ENCODE peak calls at places on chromosomes 7 and 10, in five cellular contexts. W, E, R, L and K are unnamed samples.

GRCh38 chr10:33396938-33397337 is 62.5 kb upstream of the NRP1 start:
- DNase-seq in W (no peak), E (no peak), R (no peak), L (no peak), K (no peak)

GRCh38 chr10:60382946-60383681 is 6.6 kb downstream of the ANK3 start:
- DNase-seq in W (no peak), E (no peak), R (no peak), L (no peak), K (peak; percentile 91)

GRCh38 chr7:129782257-129783096 is 170.3 kb downstream of the UBE2H start:
- DNase-seq in W (peak; percentile 47), E (no peak), R (no peak), L (no peak), K (no peak)

GRCh38 chr10:42928064-42928463 is 145.5 kb downstream of the BMS1 start:
- DNase-seq in W (no peak), E (no peak), R (no peak), L (no peak), K (no peak)

GRCh38 chr10:103350522-103351260 is at the start of gene PCGF6:
- DNase-seq in W (peak; percentile 92), E (peak; percentile 53), R (no peak), L (peak; percentile 61), K (peak; percentile 64)

GRCh38 chr10:117408436-117409384 is 33.5 kb upstream of the PDZD8 start:
- DNase-seq in W (no peak), E (no peak), R (no peak), L (no peak), K (no peak)

GRCh38 chr10:132381726-132382125 is 15.3 kb upstream of the PWWP2B start:
- DNase-seq in W (no peak), E (no peak), R (no peak), L (no peak), K (no peak)

GRCh38 chr10:132899054-132899750 is 43.2 kb downstream of the CFAP46 start:
- DNase-seq in W (no peak), E (no peak), R (no peak), L (no peak), K (no peak)

GRCh38 chr7:18866359-18867036 is 250.9 kb downstream of the TWIST1 start:
- DNase-seq in W (no peak), E (no peak), R (peak; percentile 99), L (no peak), K (peak; percentile 100)

GRCh38 chr7:54349259-54349658 is 192.9 kb upstream of the VSTM2A start:
- DNase-seq in W (no peak), E (no peak), R (peak; percentile 13), L (no peak), K (peak; percentile 87)

GRCh38 chr7:45938626-45939302 is 17.7 kb upstream of the IGFBP3 start:
- DNase-seq in W (peak; percentile 25), E (no peak), R (no peak), L (no peak), K (no peak)

GRCh38 chr7:137975223-137975622 is 26.7 kb downstream of the CREB3L2 start:
- DNase-seq in W (no peak), E (no peak), R (no peak), L (no peak), K (no peak)

GRCh38 chr10:46216836-46217748 is 69.7 kb upstream of the ANTXRL start:
- DNase-seq in W (no peak), E (no peak), R (no peak), L (no peak), K (peak; percentile 33)

GRCh38 chr7:134855467-134855866 is 76.0 kb downstream of the CALD1 start:
- DNase-seq in W (no peak), E (no peak), R (no peak), L (no peak), K (no peak)

GRCh38 chr7:50690541-50691011 is 92.1 kb downstream of the GRB10 start:
- DNase-seq in W (no peak), E (no peak), R (no peak), L (no peak), K (no peak)

GRCh38 chr7:15720849-15721471 is 34.5 kb upstream of the MEOX2 start:
- DNase-seq in W (peak; percentile 27), E (no peak), R (peak; percentile 17), L (no peak), K (peak; percentile 68)

GRCh38 chr10:80555415-80555814 is 17.7 kb downstream of the SH2D4B start:
- DNase-seq in W (no peak), E (no peak), R (no peak), L (no peak), K (no peak)

GRCh38 chr7:151404216-151405011 is 5.4 kb downstream of the WDR86 start:
- DNase-seq in W (no peak), E (no peak), R (no peak), L (no peak), K (peak; percentile 34)

GRCh38 chr10:5840314-5841307 is 27.4 kb upstream of the GDI2 start:
- DNase-seq in W (peak; percentile 63), E (peak; percentile 27), R (no peak), L (no peak), K (no peak)

GRCh38 chr7:102991540-102992214 is 78.9 kb downstream of the LRRC17 start:
- DNase-seq in W (no peak), E (no peak), R (peak; percentile 95), L (no peak), K (peak; percentile 96)

GRCh38 chr10:84184517-84184916 is 9.8 kb upstream of the CDHR1 start:
- DNase-seq in W (no peak), E (no peak), R (no peak), L (no peak), K (peak; percentile 51)

GRCh38 chr7:17645500-17645899 is 294.8 kb downstream of the SNX13 start:
- DNase-seq in W (no peak), E (no peak), R (no peak), L (no peak), K (no peak)